ENCODE peak calls at places on chromosomes 16 and 17, in six cellular contexts. C, A, R, Y, H and X are unnamed samples.

GRCh38 chr17:10177131-10177920 is 21.1 kb downstream of the GAS7 start:
- DNase-seq in C (no peak), A (no peak), R (no peak), Y (no peak), H (no peak), X (no peak)

GRCh38 chr17:80693511-80693910 is 148.9 kb downstream of the RPTOR start:
- DNase-seq in C (no peak), A (no peak), R (no peak), Y (no peak), H (no peak), X (no peak)

GRCh38 chr17:83012873-83013778 is 66.3 kb upstream of the METRNL start:
- DNase-seq in C (no peak), A (peak; percentile 12), R (peak; percentile 83), Y (peak; percentile 92), H (peak; percentile 87), X (no peak)

GRCh38 chr16:14562691-14563491 is 67.2 kb downstream of the PARN start:
- DNase-seq in C (no peak), A (peak; percentile 62), R (peak; percentile 68), Y (peak; percentile 57), H (no peak), X (no peak)

GRCh38 chr16:84286568-84287220 is 8.0 kb upstream of the WFDC1 start:
- DNase-seq in C (peak; percentile 81), A (peak; percentile 35), R (peak; percentile 78), Y (peak; percentile 64), H (peak; percentile 30), X (peak; percentile 53)

GRCh38 chr17:76273923-76274558 is 8.9 kb downstream of the UBALD2 start:
- DNase-seq in C (peak; percentile 58), A (no peak), R (no peak), Y (no peak), H (no peak), X (peak; percentile 20)

GRCh38 chr16:7317982-7318381 is 14.7 kb upstream of the RBFOX1 start:
- DNase-seq in C (no peak), A (no peak), R (no peak), Y (no peak), H (no peak), X (no peak)

GRCh38 chr17:80446645-80447405 is 29.6 kb downstream of the NPTX1 start:
- DNase-seq in C (no peak), A (no peak), R (no peak), Y (no peak), H (no peak), X (no peak)

GRCh38 chr17:7215652-7216139 is 3.9 kb downstream of the DLG4 start:
- DNase-seq in C (no peak), A (no peak), R (peak; percentile 20), Y (no peak), H (no peak), X (no peak)

GRCh38 chr16:66070140-66070887 is 296.2 kb upstream of the CDH5 start:
- DNase-seq in C (peak; percentile 68), A (peak; percentile 55), R (peak; percentile 90), Y (peak; percentile 85), H (peak; percentile 82), X (no peak)

GRCh38 chr16:20441221-20441620 is 10.1 kb upstream of the ACSM2A start:
- DNase-seq in C (no peak), A (no peak), R (no peak), Y (no peak), H (no peak), X (no peak)

GRCh38 chr16:89175280-89176146 is 4.0 kb downstream of the CDH15 start:
- DNase-seq in C (no peak), A (no peak), R (no peak), Y (no peak), H (no peak), X (no peak)

GRCh38 chr16:88783391-88784073 is 1.5 kb downstream of the PIEZO1 start:
- DNase-seq in C (peak; percentile 66), A (peak; percentile 34), R (peak; percentile 75), Y (peak; percentile 47), H (no peak), X (peak; percentile 14)

DNA sequence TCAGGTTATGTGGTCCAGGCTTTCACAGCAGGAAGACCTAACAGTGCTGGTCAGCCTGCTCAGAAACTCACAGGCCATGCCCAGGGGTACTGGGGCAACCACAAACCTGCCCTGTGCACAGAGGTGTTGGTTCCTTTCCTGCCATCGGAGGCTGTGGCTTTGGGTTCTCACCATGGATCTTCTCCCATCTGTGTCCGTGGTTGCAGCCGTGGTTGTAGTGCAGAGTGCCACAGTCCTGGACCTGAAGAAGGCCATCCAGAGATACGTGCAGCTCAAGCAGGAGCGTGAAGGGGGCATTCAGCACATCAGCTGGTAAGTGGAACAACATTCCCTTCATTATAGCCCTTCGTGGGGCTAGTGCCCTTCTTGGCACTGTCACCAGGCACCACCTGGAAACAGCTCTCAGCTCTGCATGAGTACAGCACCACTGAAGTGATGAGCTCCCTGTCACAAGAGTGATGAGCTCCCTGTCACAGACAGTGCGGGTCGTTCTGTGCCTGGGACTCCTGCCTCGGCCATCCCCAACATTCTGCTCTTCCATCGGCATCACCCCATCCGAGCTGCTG is 2.0 kb downstream of the SNRNP25 start:
- DNase-seq in C (no peak), A (no peak), R (no peak), Y (no peak), H (no peak), X (no peak)
- TF ChIP-seq CTCF in C (no peak), A (no peak), R (no peak), Y (no peak), H (no peak), X (no peak)

DNA sequence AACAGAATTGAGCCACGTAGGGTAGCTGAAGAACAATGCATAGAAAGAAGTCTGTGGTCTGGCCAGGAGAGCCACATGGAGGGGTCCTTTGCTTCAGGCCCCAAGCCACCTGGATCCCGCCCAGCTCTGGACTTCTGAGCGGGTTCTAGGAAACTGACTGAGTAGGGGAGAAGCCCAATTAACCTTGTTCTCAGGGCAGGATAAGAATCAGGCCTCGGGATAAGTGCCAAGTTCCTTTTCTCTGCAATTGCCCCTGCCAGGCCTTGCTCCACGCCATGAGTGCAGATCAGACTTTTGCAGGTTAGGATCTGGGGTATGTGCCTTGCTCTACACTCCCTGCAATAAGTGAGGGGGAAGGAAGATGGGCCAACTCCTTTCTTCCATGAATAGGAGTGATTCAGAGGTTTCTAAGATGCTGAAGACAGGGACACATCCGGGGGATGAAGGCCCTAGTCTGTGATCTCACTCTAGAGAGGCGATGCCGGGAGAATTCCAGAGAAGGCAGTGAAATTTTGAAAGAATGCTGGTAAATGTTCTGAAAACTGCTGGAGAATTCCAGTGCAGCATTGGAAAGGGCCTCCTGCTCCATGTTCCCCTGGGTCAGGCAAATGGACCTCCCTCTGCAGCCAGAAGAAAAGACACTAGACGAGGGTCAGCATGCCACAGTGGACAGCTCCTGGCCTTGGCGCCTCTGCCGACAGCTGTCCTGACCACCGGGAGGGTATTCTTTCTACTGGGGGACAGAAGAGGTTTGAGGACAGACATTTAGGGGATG is 5.8 kb downstream of the NEUROD2 start:
- DNase-seq in C (no peak), A (no peak), R (no peak), Y (no peak), H (no peak), X (no peak)
- TF ChIP-seq CTCF in C (no peak), A (no peak), R (no peak), Y (no peak), H (no peak), X (no peak)

DNA sequence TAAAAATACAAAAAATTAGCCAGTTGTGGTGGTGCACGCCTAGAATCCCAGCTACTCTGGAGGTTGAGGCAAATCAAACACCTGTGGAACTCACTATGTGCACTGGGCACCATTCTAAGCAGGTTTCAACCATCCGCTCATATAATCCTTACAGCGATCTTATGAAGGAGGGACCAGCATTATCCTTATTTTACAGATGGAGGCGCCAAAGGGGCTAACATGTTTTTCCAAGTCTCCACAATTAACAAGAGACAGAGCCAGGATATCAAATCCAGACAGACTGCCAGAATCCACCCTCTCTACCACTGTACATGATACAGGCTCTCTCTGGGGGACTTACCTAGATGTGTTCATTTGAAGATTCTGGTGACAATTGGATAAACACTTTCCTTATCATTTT is 479.0 kb downstream of the XYLT1 start:
- DNase-seq in C (no peak), A (no peak), R (no peak), Y (no peak), H (no peak), X (no peak)
- TF ChIP-seq CTCF in C (no peak), A (no peak), R (no peak), Y (no peak), H (no peak), X (no peak)

DNA sequence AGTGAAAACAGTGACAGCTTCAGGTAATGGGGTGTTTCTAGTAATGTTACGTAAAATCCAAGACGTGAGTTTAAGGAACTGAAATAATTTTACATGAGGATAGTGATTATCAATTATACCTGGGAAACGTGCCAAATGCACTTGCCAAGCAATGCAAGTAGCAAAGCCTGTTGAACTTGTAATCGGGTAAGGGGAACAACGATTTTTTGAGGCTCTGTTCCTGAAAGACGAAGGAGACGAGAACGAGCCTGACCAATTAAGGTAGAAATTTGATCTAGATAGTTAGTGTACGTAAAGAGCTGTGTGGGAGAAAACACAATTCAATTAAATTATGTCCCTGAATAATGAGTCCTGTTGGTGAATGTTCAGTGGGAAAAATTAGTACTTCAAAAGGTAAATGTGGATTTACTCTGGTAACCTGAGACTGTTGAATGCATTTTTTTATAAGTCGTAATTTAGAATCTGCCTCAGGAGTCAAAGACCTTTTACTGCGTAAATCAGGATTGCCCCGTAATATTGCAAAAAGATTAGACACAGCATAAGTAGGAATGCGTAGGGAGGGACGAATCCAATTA is 17.7 kb upstream of the KCTD5 start:
- DNase-seq in C (no peak), A (no peak), R (no peak), Y (no peak), H (no peak), X (no peak)
- TF ChIP-seq CTCF in C (no peak), A (no peak), R (no peak), Y (no peak), H (no peak), X (no peak)

DNA sequence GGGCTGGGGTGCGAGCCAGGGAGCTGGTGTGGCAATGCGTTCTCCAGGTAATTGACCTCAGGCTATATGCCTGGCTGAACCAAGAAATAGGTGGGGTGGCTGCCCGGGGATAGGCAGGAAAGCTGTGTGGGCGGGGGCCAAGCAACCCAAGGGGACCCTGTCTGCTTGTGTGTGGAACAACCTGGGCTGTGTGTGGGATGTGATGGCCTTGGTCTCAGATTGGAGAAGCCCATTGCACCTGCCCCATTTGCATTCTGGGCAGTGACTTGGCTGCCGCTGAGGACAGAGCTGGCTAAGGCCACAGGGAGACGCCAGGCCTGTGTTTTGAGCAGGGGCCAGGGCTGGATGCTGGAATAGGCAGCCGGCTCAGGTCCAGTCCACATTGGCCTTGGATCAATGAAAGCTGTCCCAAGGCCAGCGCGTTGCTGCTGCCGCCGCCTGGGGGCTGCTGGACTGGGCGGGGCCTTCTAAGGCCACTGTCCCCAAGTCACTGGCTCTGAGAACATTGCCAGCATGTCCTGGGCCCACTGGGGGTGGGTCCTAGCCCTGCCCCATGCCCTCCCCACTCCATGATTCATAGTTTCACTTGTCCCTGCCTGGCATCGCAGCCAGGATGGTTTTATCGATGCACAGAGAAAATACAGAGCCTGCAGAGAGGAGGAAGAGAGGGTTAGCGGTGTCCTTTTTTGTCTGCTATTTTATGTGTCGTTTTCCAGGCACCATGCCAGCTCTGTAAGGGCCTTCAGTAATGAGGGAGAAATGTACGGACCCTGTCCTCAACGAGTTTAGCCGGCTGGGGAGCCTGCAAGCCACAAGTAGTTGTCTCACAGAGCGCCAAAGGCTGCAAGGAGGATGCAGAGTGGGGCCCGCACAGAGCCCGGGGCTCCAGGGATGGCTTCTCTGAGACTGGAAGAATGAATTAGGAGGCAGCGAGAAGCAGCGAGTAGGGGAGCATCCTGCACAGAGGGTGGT is 43.9 kb downstream of the NKD1 start:
- DNase-seq in C (no peak), A (no peak), R (no peak), Y (no peak), H (no peak), X (no peak)
- TF ChIP-seq CTCF in C (peak; percentile 6), A (no peak), R (no peak), Y (no peak), H (no peak), X (no peak)